ENCODE peak calls at places on chromosomes 11 and 22, in nine cellular contexts. W is RWPE1, S is GM12878, N is tibial artery, D is IMR-90, J is psoas muscle, M is LNCaP clone FGC, Z is BE2C, Q is sigmoid colon. C is an unnamed sample.

GRCh38 chr11:100849009-100849913 is 162.2 kb downstream of the ARHGAP42 start:
- DNase-seq in W (no peak), S (no peak), N (no peak), D (peak), J (no peak), M (no peak), Z (no peak), Q (no peak), C (no peak)

GRCh38 chr11:119419834-119420492 is 3.0 kb downstream of the THY1 start:
- DNase-seq in W (no peak), S (no peak), N (no peak), D (no peak), J (no peak), M (no peak), Z (no peak), Q (no peak), C (no peak)

GRCh38 chr22:35835267-35835997 is 117.8 kb downstream of the APOL5 start:
- DNase-seq in W (peak), S (no peak), N (no peak), D (peak), J (no peak), M (no peak), Z (no peak), Q (no peak), C (no peak)

GRCh38 chr22:42794551-42795510 is 62.2 kb downstream of the ARFGAP3 start:
- DNase-seq in W (no peak), S (no peak), N (peak), D (no peak), J (no peak), M (no peak), Z (no peak), Q (no peak), C (no peak)

GRCh38 chr11:7677801-7678201 is 4.5 kb upstream of the CYB5R2 start:
- DNase-seq in W (no peak), S (no peak), N (no peak), D (peak), J (no peak), M (no peak), Z (no peak), Q (no peak), C (no peak)

GRCh38 chr22:20986365-20986764 is 4.3 kb downstream of the LZTR1 start:
- DNase-seq in W (no peak), S (no peak), N (no peak), D (no peak), J (no peak), M (no peak), Z (no peak), Q (no peak), C (no peak)

GRCh38 chr22:50656122-50657070 is 16.2 kb upstream of the SHANK3 start:
- DNase-seq in W (peak), S (no peak), N (no peak), D (peak), J (peak), M (no peak), Z (no peak), Q (peak), C (peak)

GRCh38 chr11:44927174-44927661 is 23.5 kb downstream of the TP53I11 start:
- DNase-seq in W (peak), S (no peak), N (peak), D (peak), J (peak), M (no peak), Z (peak), Q (peak), C (no peak)

GRCh38 chr11:63212742-63213141 is 30.7 kb downstream of the SLC22A25 start:
- DNase-seq in W (peak), S (no peak), N (no peak), D (no peak), J (no peak), M (no peak), Z (peak), Q (no peak), C (no peak)

GRCh38 chr11:12559011-12559410 is 115.2 kb upstream of the TEAD1 start:
- DNase-seq in W (no peak), S (no peak), N (no peak), D (no peak), J (no peak), M (no peak), Z (no peak), Q (no peak), C (no peak)

GRCh38 chr11:110527146-110527545 is 97.4 kb downstream of the FDX1 start:
- DNase-seq in W (no peak), S (no peak), N (no peak), D (peak), J (no peak), M (no peak), Z (no peak), Q (no peak), C (no peak)

GRCh38 chr22:43616645-43617044 is 195.5 kb downstream of the EFCAB6 start:
- DNase-seq in W (no peak), S (no peak), N (no peak), D (no peak), J (no peak), M (no peak), Z (no peak), Q (no peak), C (no peak)

GRCh38 chr11:56910785-56911184 is 77.9 kb upstream of the OR5AK2 start:
- DNase-seq in W (peak), S (no peak), N (no peak), D (no peak), J (no peak), M (no peak), Z (no peak), Q (no peak), C (no peak)

GRCh38 chr11:58900479-58901420 is 38.5 kb upstream of the GLYATL1 start:
- DNase-seq in W (peak), S (peak), N (no peak), D (peak), J (peak), M (peak), Z (peak), Q (no peak), C (no peak)
- TF ChIP-seq CTCF in W (peak), S (peak), N (no peak), D (peak), J (peak), M (peak), Z (peak), Q (no peak), C (peak)

GRCh38 chr22:46744581-46744980 is 6.5 kb upstream of the CERK start:
- DNase-seq in W (no peak), S (no peak), N (no peak), D (no peak), J (no peak), M (no peak), Z (no peak), Q (no peak), C (no peak)
- TF ChIP-seq CTCF in W (no peak), S (no peak), N (no peak), D (no peak), J (no peak), M (no peak), Z (no peak), Q (no peak), C (no peak)

GRCh38 chr11:77882396-77882795 is 61.5 kb downstream of the AAMDC start:
- DNase-seq in W (no peak), S (no peak), N (no peak), D (no peak), J (no peak), M (no peak), Z (no peak), Q (no peak), C (no peak)

GRCh38 chr11:77883775-77884174 is 62.8 kb downstream of the AAMDC start:
- DNase-seq in W (no peak), S (no peak), N (no peak), D (peak), J (no peak), M (no peak), Z (no peak), Q (no peak), C (no peak)

GRCh38 chr11:77874206-77874605 is 53.3 kb downstream of the AAMDC start:
- DNase-seq in W (no peak), S (no peak), N (no peak), D (peak), J (no peak), M (no peak), Z (no peak), Q (no peak), C (no peak)

GRCh38 chr11:77876045-77876444 is 55.1 kb downstream of the AAMDC start:
- DNase-seq in W (no peak), S (no peak), N (no peak), D (no peak), J (no peak), M (no peak), Z (no peak), Q (no peak), C (no peak)

DNA sequence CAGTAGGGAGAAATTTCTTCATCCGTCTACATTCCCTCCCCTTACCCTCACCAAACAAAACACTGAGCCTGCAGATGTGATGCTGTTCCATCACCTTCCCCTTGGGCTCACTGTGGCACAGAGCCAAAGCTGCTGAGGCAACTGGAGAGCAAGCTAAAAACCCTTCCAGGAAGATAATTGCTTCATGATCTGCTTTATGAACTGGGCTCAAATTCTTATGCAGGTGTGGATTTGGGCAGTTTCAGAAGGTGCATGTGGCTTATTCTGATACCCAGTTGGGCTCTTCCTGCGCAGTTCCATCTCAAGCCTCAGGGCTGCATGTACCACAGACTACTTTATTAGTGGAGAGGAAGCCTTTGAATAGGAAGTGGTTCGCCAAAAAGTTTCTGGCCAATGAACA is 58.3 kb downstream of the AAMDC start:
- DNase-seq in W (no peak), S (peak), N (no peak), D (peak), J (peak), M (no peak), Z (peak), Q (peak), C (no peak)
- TF ChIP-seq CTCF in W (no peak), S (no peak), N (no peak), D (no peak), J (no peak), M (no peak), Z (peak), Q (no peak), C (no peak)

GRCh38 chr22:45502215-45503070 is at the start of gene FBLN1:
- DNase-seq in W (peak), S (no peak), N (peak), D (no peak), J (peak), M (no peak), Z (peak), Q (no peak), C (peak)
- TF ChIP-seq CTCF in W (no peak), S (no peak), N (no peak), D (peak), J (no peak), M (no peak), Z (peak), Q (no peak), C (peak)

GRCh38 chr11:75159081-75159953 is 8.4 kb downstream of the SLCO2B1 start:
- DNase-seq in W (no peak), S (no peak), N (no peak), D (no peak), J (no peak), M (no peak), Z (no peak), Q (no peak), C (peak)
- TF ChIP-seq CTCF in W (no peak), S (no peak), N (no peak), D (no peak), J (no peak), M (no peak), Z (no peak), Q (no peak), C (no peak)

GRCh38 chr22:30948930-30949342 is 19.6 kb downstream of the MORC2 start:
- DNase-seq in W (no peak), S (no peak), N (no peak), D (peak), J (no peak), M (no peak), Z (no peak), Q (no peak), C (no peak)

GRCh38 chr22:30946354-30946753 is 22.2 kb downstream of the MORC2 start:
- DNase-seq in W (no peak), S (no peak), N (no peak), D (no peak), J (no peak), M (no peak), Z (no peak), Q (no peak), C (no peak)

GRCh38 chr22:30945653-30946052 is 22.9 kb downstream of the MORC2 start:
- DNase-seq in W (peak), S (no peak), N (no peak), D (no peak), J (no peak), M (no peak), Z (no peak), Q (no peak), C (no peak)

GRCh38 chr22:30947821-30948454 is 20.6 kb downstream of the MORC2 start:
- DNase-seq in W (peak), S (no peak), N (no peak), D (peak), J (no peak), M (no peak), Z (no peak), Q (no peak), C (no peak)

DNA sequence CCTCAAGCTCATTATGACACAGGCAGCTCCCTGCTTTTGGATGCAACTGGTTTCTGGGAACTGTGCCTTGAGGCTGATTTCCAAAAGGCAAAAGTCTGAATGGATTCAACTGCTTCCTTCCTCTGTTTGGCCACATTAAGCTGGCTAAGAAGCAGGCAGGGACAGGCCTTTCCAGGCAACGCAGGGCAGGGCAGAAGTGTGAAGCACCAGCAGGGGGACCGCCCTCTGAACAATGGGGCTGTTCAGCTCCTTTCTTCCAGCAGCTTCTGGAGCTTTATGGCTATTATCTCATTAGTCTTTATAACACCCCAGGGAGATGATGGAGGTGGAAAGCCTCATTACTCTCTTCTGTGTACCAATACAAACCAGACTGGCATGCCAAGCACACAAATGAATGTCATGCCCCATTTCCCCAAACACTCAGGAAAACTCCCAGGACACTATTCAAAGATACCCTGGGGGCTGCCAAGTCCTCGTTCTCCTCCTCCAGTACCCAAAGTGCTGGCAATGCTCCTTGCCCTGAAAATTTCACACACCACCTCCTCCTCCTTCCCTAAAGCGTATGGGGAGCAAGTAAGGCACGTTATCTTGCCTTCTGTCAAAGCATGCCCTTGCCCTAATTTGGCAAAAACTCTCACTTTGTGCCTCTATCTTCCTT is 21.3 kb downstream of the MORC2 start:
- DNase-seq in W (peak), S (no peak), N (peak), D (no peak), J (no peak), M (no peak), Z (no peak), Q (no peak), C (no peak)
- TF ChIP-seq CTCF in W (no peak), S (no peak), N (peak), D (no peak), J (no peak), M (no peak), Z (no peak), Q (no peak), C (no peak)

GRCh38 chr11:86453290-86454030 is 78.8 kb downstream of the CCDC81 start:
- DNase-seq in W (no peak), S (no peak), N (no peak), D (no peak), J (no peak), M (no peak), Z (no peak), Q (no peak), C (no peak)
- TF ChIP-seq CTCF in W (no peak), S (peak), N (no peak), D (no peak), J (no peak), M (no peak), Z (peak), Q (no peak), C (peak)

DNA sequence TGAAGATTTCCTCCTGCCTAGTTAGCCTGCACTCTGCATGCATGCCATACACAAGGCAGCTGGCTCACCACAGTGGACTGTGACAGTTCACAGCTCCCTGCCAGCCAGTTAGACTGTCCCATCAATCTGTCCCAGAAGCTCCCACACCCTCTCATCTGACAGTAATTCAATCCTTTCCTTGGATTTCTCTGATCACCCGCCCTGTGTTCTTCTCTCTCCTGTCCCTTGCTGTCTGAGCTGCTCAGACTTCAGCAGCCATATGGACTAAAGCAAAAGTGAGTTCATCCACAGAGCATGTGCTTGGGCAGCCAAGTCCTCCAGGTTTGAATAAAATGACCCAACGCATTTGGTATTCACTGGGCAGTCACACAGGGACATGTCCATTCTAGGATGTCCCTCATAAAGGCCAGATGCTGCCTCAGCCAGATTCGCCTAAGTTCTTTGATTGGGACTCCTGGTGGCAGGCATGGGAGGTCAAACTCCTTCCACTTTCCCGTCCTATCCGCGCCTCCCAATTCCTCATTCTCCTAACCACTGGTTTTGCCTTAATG is 54.5 kb upstream of the ZBTB44 start:
- DNase-seq in W (no peak), S (no peak), N (no peak), D (no peak), J (peak), M (no peak), Z (no peak), Q (no peak), C (no peak)
- TF ChIP-seq CTCF in W (no peak), S (no peak), N (no peak), D (no peak), J (peak), M (no peak), Z (no peak), Q (no peak), C (no peak)

DNA sequence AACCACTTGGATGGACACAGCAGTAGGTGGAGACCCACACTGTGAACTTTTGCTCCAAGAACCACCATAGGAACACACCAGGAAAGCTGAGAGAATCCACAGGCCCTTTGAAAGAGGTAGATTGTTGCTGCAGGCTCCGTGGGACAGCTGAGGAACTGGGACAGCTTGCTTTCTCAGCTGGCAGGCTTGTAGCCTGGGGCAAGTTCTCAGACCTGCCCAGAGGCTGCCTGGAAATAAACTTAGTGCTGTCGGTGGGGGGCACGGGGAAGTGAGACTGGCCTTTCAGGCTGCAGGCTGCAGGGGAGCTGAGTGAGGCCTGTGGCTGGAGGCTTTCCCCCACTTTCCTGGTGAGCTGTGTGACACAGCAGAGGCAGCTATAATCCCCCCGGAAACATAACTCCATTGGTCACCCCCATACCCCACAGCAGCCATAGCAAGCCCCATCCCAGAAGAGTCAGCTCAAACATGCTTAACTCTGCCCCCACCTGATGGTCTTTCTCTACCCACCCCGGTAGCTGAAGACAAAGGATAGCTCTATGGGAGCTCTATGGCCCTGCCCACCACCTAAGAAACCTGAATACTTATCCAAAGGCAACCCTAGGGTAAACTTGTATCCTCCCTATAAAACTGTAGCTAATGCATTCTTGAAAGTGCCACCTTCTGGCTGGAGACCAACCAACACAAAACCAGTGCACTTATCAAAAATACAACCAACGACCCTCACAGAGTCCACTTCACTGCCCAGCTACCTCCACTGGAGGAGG is 21.4 kb upstream of the ACRV1 start:
- DNase-seq in W (no peak), S (no peak), N (no peak), D (no peak), J (no peak), M (no peak), Z (no peak), Q (no peak), C (no peak)
- TF ChIP-seq CTCF in W (no peak), S (no peak), N (no peak), D (no peak), J (no peak), M (no peak), Z (no peak), Q (no peak), C (no peak)

GRCh38 chr11:29530961-29531360 is 485.9 kb downstream of the KCNA4 start:
- DNase-seq in W (no peak), S (no peak), N (no peak), D (no peak), J (no peak), M (no peak), Z (no peak), Q (no peak), C (no peak)

GRCh38 chr11:29527391-29527936 is 489.4 kb downstream of the KCNA4 start:
- DNase-seq in W (peak), S (no peak), N (no peak), D (peak), J (no peak), M (peak), Z (no peak), Q (no peak), C (no peak)
- TF ChIP-seq CTCF in W (peak), S (peak), N (no peak), D (peak), J (no peak), M (peak), Z (no peak), Q (no peak), C (peak)

C was measured in chondrocyte.